ENCODE peak calls at places on chromosomes 1 and 21, in six cellular contexts. W, S, U, F, D and J are unnamed samples.

GRCh38 chr1:232471250-232471649 is 158.7 kb downstream of the SIPA1L2 start:
- DNase-seq in U (no peak), D (no peak), F (no peak), S (no peak), W (no peak), J (no peak)

GRCh38 chr1:7560601-7561181 is 210.4 kb upstream of the VAMP3 start:
- DNase-seq in W (peak; percentile 43), D (no peak), U (no peak), S (no peak), F (no peak), J (no peak)

GRCh38 chr1:69400128-69400527 is 167.6 kb upstream of the LRRC7 start:
- DNase-seq in D (no peak), F (no peak), U (no peak), S (no peak), W (no peak), J (no peak)

GRCh38 chr1:6638226-6638625 is 13.6 kb downstream of the THAP3 start:
- DNase-seq in W (peak; percentile 90), D (no peak), S (peak; percentile 59), U (no peak), F (peak; percentile 87), J (peak; percentile 83)

GRCh38 chr1:175268720-175269119 is 76.1 kb upstream of the KIAA0040 start:
- DNase-seq in F (peak; percentile 61), D (peak; percentile 16), W (no peak), U (peak; percentile 30), S (no peak), J (no peak)

GRCh38 chr1:17984510-17985085 is 123.0 kb upstream of the IGSF21 start:
- DNase-seq in U (no peak), W (no peak), F (peak; percentile 33), D (peak; percentile 3), S (no peak), J (no peak)

GRCh38 chr21:28627691-28628090 is 365.0 kb downstream of the LTN1 start:
- DNase-seq in W (no peak), F (peak; percentile 66), S (no peak), U (no peak), D (no peak), J (peak; percentile 54)

GRCh38 chr1:64038965-64039926 is 164.2 kb upstream of the UBE2U start:
- DNase-seq in U (peak; percentile 32), D (peak; percentile 51), W (peak; percentile 62), F (peak; percentile 100), S (peak; percentile 62), J (peak; percentile 100)

GRCh38 chr1:147624529-147624928 is 45.8 kb downstream of the ACP6 start:
- DNase-seq in D (no peak), W (peak; percentile 50), F (no peak), U (no peak), S (no peak), J (no peak)

GRCh38 chr21:34177919-34178567 is 104.7 kb downstream of the MRPS6 start:
- DNase-seq in U (no peak), S (no peak), F (no peak), D (no peak), W (no peak), J (no peak)

GRCh38 chr1:65332821-65333220 is 23.5 kb downstream of the DNAJC6 start:
- DNase-seq in U (no peak), F (no peak), D (no peak), W (no peak), S (no peak), J (no peak)

GRCh38 chr1:226638608-226639007 is 90.0 kb downstream of the STUM start:
- DNase-seq in U (no peak), F (no peak), D (no peak), S (no peak), W (peak; percentile 52), J (no peak)

GRCh38 chr1:4743978-4744750 is 89.8 kb downstream of the AJAP1 start:
- DNase-seq in F (no peak), U (no peak), S (no peak), W (no peak), D (no peak), J (no peak)

GRCh38 chr1:78543941-78544630 is 53.3 kb downstream of the PTGFR start:
- DNase-seq in S (no peak), F (peak; percentile 72), D (no peak), W (no peak), U (no peak), J (peak; percentile 90)

GRCh38 chr1:185961664-185962063 is 227.5 kb downstream of the HMCN1 start:
- DNase-seq in S (no peak), D (no peak), F (no peak), U (no peak), W (no peak), J (no peak)

GRCh38 chr1:184693011-184693410 is 61.6 kb downstream of the EDEM3 start:
- DNase-seq in F (no peak), D (no peak), W (no peak), U (no peak), S (no peak), J (no peak)